ENCODE peak calls at places on chromosomes 4 and X, in seven cellular contexts. N is AG04449, O is A549, U is testis, H is IMR-90, C is hepatocyte, I is DND-41. F is an unnamed sample.

GRCh38 chrX:66633541-66633940 is 5.3 kb downstream of the EDA2R start:
- DNase-seq in N (no peak), O (no peak), U (no peak), H (peak; percentile 76), C (no peak), I (no peak), F (no peak)

GRCh38 chr4:168900080-168900479 is 110.0 kb downstream of the CBR4 start:
- DNase-seq in N (no peak), O (no peak), U (no peak), H (no peak), C (no peak), I (no peak), F (peak; percentile 45)

GRCh38 chr4:8144359-8144758 is 14.3 kb downstream of the ABLIM2 start:
- DNase-seq in N (no peak), O (no peak), U (peak; percentile 50), H (no peak), C (no peak), I (no peak), F (no peak)

GRCh38 chr4:17111959-17112659 is 213.7 kb upstream of the LDB2 start:
- DNase-seq in N (no peak), O (no peak), U (peak; percentile 58), H (no peak), C (peak; percentile 13), I (peak; percentile 16), F (peak; percentile 36)

GRCh38 chr4:101155859-101156430 is 191.4 kb downstream of the PPP3CA start:
- DNase-seq in N (no peak), O (no peak), U (no peak), H (no peak), C (no peak), I (no peak), F (no peak)

GRCh38 chr4:163680390-163681098 is 186.1 kb downstream of the TMA16 start:
- DNase-seq in N (no peak), O (no peak), U (no peak), H (peak; percentile 19), C (no peak), I (no peak), F (no peak)

GRCh38 chr4:142656178-142656577 is 189.9 kb downstream of the INPP4B start:
- DNase-seq in N (no peak), O (peak; percentile 30), U (no peak), H (no peak), C (no peak), I (peak; percentile 60), F (peak; percentile 14)

GRCh38 chr4:151409470-151410313 is 716 bp downstream of the FHIP1A start:
- DNase-seq in N (no peak), O (no peak), U (peak; percentile 23), H (no peak), C (peak; percentile 59), I (no peak), F (peak; percentile 38)

GRCh38 chr4:150722908-150723362 is 141.0 kb downstream of the MAB21L2 start:
- DNase-seq in N (no peak), O (peak; percentile 40), U (peak; percentile 95), H (no peak), C (peak; percentile 75), I (no peak), F (peak; percentile 90)

GRCh38 chr4:138910914-138911336 is 104.7 kb upstream of the NOCT start:
- DNase-seq in N (no peak), O (peak; percentile 90), U (no peak), H (peak; percentile 86), C (peak; percentile 88), I (no peak), F (peak; percentile 46)

GRCh38 chr4:5399790-5400421 is 308.5 kb downstream of the EVC2 start:
- DNase-seq in N (no peak), O (peak; percentile 24), U (peak; percentile 22), H (peak; percentile 38), C (peak; percentile 68), I (no peak), F (peak; percentile 65)

GRCh38 chr4:140109626-140110213 is 44.3 kb downstream of the MAML3 start:
- DNase-seq in N (no peak), O (no peak), U (no peak), H (no peak), C (no peak), I (no peak), F (no peak)

GRCh38 chrX:73577368-73577767 is 14.4 kb downstream of the CHIC1 start:
- DNase-seq in N (no peak), O (peak; percentile 66), U (no peak), H (peak; percentile 75), C (no peak), I (no peak), F (peak; percentile 69)

GRCh38 chr4:30720656-30721352 is 635 bp downstream of the PCDH7 start:
- DNase-seq in N (no peak), O (peak; percentile 7), U (no peak), H (peak; percentile 61), C (peak; percentile 52), I (no peak), F (peak; percentile 74)

GRCh38 chr4:30722916-30723270 is 2.7 kb downstream of the PCDH7 start:
- DNase-seq in N (no peak), O (no peak), U (no peak), H (no peak), C (peak; percentile 14), I (no peak), F (no peak)

GRCh38 chr4:30721353-30722091 is 1.4 kb downstream of the PCDH7 start:
- DNase-seq in N (no peak), O (peak; percentile 12), U (no peak), H (peak; percentile 44), C (peak; percentile 80), I (no peak), F (peak; percentile 79)

GRCh38 chr4:30724217-30724616 is 4.0 kb downstream of the PCDH7 start:
- DNase-seq in N (no peak), O (no peak), U (no peak), H (no peak), C (no peak), I (no peak), F (peak; percentile 40)

DNA sequence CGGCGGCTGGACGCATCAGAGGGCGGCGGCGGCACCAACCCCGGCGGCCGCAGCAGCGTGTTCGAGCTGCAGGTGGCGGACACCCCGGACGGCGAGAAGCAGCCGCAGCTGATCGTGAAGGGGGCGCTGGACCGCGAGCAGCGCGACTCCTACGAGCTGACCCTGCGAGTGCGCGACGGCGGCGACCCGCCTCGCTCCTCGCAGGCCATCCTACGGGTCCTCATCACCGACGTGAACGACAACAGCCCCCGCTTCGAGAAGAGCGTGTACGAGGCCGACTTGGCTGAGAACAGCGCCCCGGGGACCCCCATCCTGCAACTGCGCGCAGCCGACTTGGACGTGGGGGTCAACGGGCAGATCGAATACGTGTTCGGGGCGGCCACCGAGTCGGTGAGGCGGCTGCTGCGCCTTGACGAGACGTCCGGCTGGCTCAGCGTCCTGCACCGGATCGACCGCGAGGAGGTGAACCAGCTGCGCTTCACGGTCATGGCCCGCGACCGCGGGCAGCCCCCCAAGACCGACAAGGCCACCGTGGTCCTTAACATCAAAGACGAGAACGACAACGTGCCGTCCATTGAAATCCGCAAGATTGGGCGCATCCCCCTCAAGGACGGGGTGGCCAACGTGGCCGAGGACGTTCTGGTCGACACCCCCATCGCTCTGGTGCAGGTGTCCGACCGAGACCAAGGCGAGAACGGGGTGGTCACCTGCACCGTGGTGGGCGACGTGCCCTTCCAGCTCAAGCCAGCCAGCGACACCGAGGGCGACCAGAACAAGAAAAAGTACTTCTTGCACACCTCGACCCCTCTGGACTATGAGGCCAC is 2.1 kb downstream of the PCDH7 start:
- DNase-seq in N (no peak), O (no peak), U (no peak), H (no peak), C (peak; percentile 31), I (no peak), F (no peak)
- H3K4me3 ChIP-seq in N (peak overlapping the region; percentile 48), O (no peak overlapping the region), U (peak overlapping the region; percentile 49), H (peak overlapping the region; percentile 78), C (peak overlapping the region; percentile 60), I (no peak overlapping the region), F (peak overlapping the region; percentile 92)

GRCh38 chr4:38752393-38752961 is 30.3 kb downstream of the TLR10 start:
- DNase-seq in N (no peak), O (no peak), U (no peak), H (peak; percentile 66), C (no peak), I (no peak), F (no peak)

GRCh38 chr4:38747629-38748028 is 35.2 kb downstream of the TLR10 start:
- DNase-seq in N (no peak), O (no peak), U (no peak), H (no peak), C (no peak), I (no peak), F (no peak)

GRCh38 chr4:38751341-38752043 is 31.3 kb downstream of the TLR10 start:
- DNase-seq in N (no peak), O (no peak), U (no peak), H (no peak), C (no peak), I (no peak), F (no peak)

GRCh38 chr4:38757945-38758344 is 24.8 kb downstream of the TLR10 start:
- DNase-seq in N (no peak), O (peak; percentile 40), U (no peak), H (no peak), C (peak; percentile 48), I (no peak), F (no peak)

GRCh38 chr4:38753021-38753806 is 29.6 kb downstream of the TLR10 start:
- DNase-seq in N (peak; percentile 99), O (peak; percentile 34), U (peak; percentile 85), H (peak; percentile 99), C (peak; percentile 88), I (peak; percentile 7), F (peak; percentile 96)
- H3K4me3 ChIP-seq in N (peak overlapping the region; percentile 2), O (no peak overlapping the region), U (no peak overlapping the region), H (no peak overlapping the region), C (no peak overlapping the region), I (no peak overlapping the region), F (no peak overlapping the region)

GRCh38 chrX:42420431-42420830 is 357.5 kb downstream of the PPP1R2C start:
- DNase-seq in N (no peak), O (no peak), U (no peak), H (no peak), C (peak; percentile 4), I (no peak), F (no peak)

GRCh38 chrX:42422961-42423360 is 355.0 kb downstream of the PPP1R2C start:
- DNase-seq in N (no peak), O (no peak), U (no peak), H (no peak), C (no peak), I (no peak), F (no peak)
- H3K4me3 ChIP-seq in N (no peak overlapping the region), O (no peak overlapping the region), U (no peak overlapping the region), H (no peak overlapping the region), C (no peak overlapping the region), I (no peak overlapping the region), F (no peak overlapping the region)

GRCh38 chrX:147912093-147912801 is 528 bp downstream of the FMR1 start:
- DNase-seq in N (no peak), O (peak; percentile 31), U (peak; percentile 35), H (peak; percentile 31), C (peak; percentile 35), I (peak; percentile 57), F (peak; percentile 42)

GRCh38 chrX:147913570-147913969 is 1.9 kb downstream of the FMR1 start:
- DNase-seq in N (no peak), O (no peak), U (no peak), H (no peak), C (no peak), I (no peak), F (no peak)

GRCh38 chrX:147916375-147916968 is 4.8 kb downstream of the FMR1 start:
- DNase-seq in N (no peak), O (no peak), U (no peak), H (no peak), C (no peak), I (no peak), F (no peak)

GRCh38 chrX:147911192-147912022 is at the start of gene FMR1:
- DNase-seq in N (peak; percentile 29), O (peak; percentile 94), U (peak; percentile 96), H (peak; percentile 86), C (peak; percentile 97), I (peak; percentile 94), F (peak; percentile 94)

GRCh38 chrX:147914609-147915008 is 2.9 kb downstream of the FMR1 start:
- DNase-seq in N (no peak), O (no peak), U (no peak), H (no peak), C (no peak), I (no peak), F (no peak)
- H3K4me3 ChIP-seq in N (no peak overlapping the region), O (no peak overlapping the region), U (no peak overlapping the region), H (no peak overlapping the region), C (no peak overlapping the region), I (peak overlapping the region; percentile 87), F (no peak overlapping the region)

F was measured in cardiac muscle cell.